ENCODE peak calls at places on chromosomes 4 and X, in seven cellular contexts. X is sigmoid colon, K is H4, J is amniotic stem cell, R is SW480, H is WTC11, L is NCI-H2081. B is an unnamed sample.

GRCh38 chr4:42616576-42616975 is 40.3 kb downstream of the ATP8A1 start:
- DNase-seq in X (no peak), K (no peak), J (no peak), R (no peak), H (no peak), L (no peak), B (no peak)

GRCh38 chrX:71254092-71254941 is at the start of gene ZMYM3:
- DNase-seq in X (peak; percentile 93), K (peak; percentile 72), J (peak; percentile 9), R (peak; percentile 82), H (peak; percentile 81), L (peak; percentile 90), B (peak; percentile 94)

GRCh38 chr4:147984065-147984777 is 252.3 kb downstream of the ARHGAP10 start:
- DNase-seq in X (no peak), K (peak; percentile 66), J (no peak), R (peak; percentile 11), H (peak; percentile 67), L (peak; percentile 34), B (no peak)

GRCh38 chr4:174256277-174256713 is 27.2 kb downstream of the FBXO8 start:
- DNase-seq in X (no peak), K (peak; percentile 7), J (peak; percentile 2), R (no peak), H (no peak), L (no peak), B (no peak)

GRCh38 chr4:38531126-38531737 is 132.8 kb upstream of the KLF3 start:
- DNase-seq in X (no peak), K (no peak), J (no peak), R (no peak), H (no peak), L (no peak), B (no peak)

GRCh38 chr4:6905501-6905900 is 4.1 kb upstream of the TBC1D14 start:
- DNase-seq in X (peak; percentile 48), K (no peak), J (no peak), R (no peak), H (no peak), L (no peak), B (peak; percentile 67)

GRCh38 chr4:83112239-83112638 is 2.3 kb downstream of the PLAC8 start:
- DNase-seq in X (no peak), K (no peak), J (no peak), R (no peak), H (no peak), L (no peak), B (no peak)

GRCh38 chr4:5572114-5572513 is 136.2 kb downstream of the EVC2 start:
- DNase-seq in X (no peak), K (peak; percentile 17), J (no peak), R (no peak), H (no peak), L (no peak), B (no peak)

GRCh38 chrX:132958086-132958703 is at the start of gene HS6ST2:
- DNase-seq in X (no peak), K (no peak), J (no peak), R (no peak), H (peak; percentile 41), L (peak; percentile 13), B (no peak)

GRCh38 chrX:23662853-23663252 is 4.4 kb upstream of the PRDX4 start:
- DNase-seq in X (no peak), K (no peak), J (no peak), R (no peak), H (no peak), L (no peak), B (no peak)

GRCh38 chr4:68905598-68906237 is 45.9 kb downstream of the UGT2A3 start:
- DNase-seq in X (no peak), K (no peak), J (no peak), R (no peak), H (peak; percentile 13), L (peak; percentile 35), B (no peak)

GRCh38 chr4:38859501-38859900 is 2.9 kb upstream of the TLR6 start:
- DNase-seq in X (no peak), K (no peak), J (no peak), R (no peak), H (no peak), L (no peak), B (no peak)

B was measured in spleen.